ENCODE peak calls at places on chromosomes 3 and 15, in four cellular contexts. One of them, this sample, is unnamed.

GRCh38 chr3:105629725-105630124 is 239.1 kb downstream of the CBLB start:
- DNase-seq in sigmoid colon: no peak
- DNase-seq in heart left ventricle: no peak
- DNase-seq in IMR-90: peak; percentile 73
- DNase-seq in this sample: no peak

GRCh38 chr3:184568918-184569829 is 7.6 kb downstream of the EPHB3 start:
- DNase-seq in sigmoid colon: peak; percentile 95
- DNase-seq in heart left ventricle: peak; percentile 86
- DNase-seq in IMR-90: peak; percentile 97
- DNase-seq in this sample: peak; percentile 90

GRCh38 chr3:46925585-46925934 is 48.0 kb downstream of the PTH1R start:
- DNase-seq in sigmoid colon: peak; percentile 54
- DNase-seq in heart left ventricle: peak; percentile 87
- DNase-seq in IMR-90: no peak
- DNase-seq in this sample: no peak

GRCh38 chr15:29986946-29987345 is 95.8 kb upstream of the GOLGA8J start:
- DNase-seq in sigmoid colon: no peak
- DNase-seq in heart left ventricle: no peak
- DNase-seq in IMR-90: no peak
- DNase-seq in this sample: peak; percentile 26

GRCh38 chr3:72199530-72199929 is 414.6 kb upstream of the PROK2 start:
- DNase-seq in sigmoid colon: no peak
- DNase-seq in heart left ventricle: no peak
- DNase-seq in IMR-90: no peak
- DNase-seq in this sample: no peak

GRCh38 chr15:95296626-95297025 is 1033.9 kb upstream of the NR2F2 start:
- DNase-seq in sigmoid colon: no peak
- DNase-seq in heart left ventricle: no peak
- DNase-seq in IMR-90: no peak
- DNase-seq in this sample: peak; percentile 26

GRCh38 chr3:171192176-171192854 is 165.8 kb upstream of the SLC2A2 start:
- DNase-seq in sigmoid colon: no peak
- DNase-seq in heart left ventricle: no peak
- DNase-seq in IMR-90: peak; percentile 94
- DNase-seq in this sample: peak; percentile 90

GRCh38 chr3:160027541-160028195 is 39.0 kb downstream of the IL12A start:
- DNase-seq in sigmoid colon: no peak
- DNase-seq in heart left ventricle: no peak
- DNase-seq in IMR-90: peak; percentile 88
- DNase-seq in this sample: peak; percentile 66

GRCh38 chr3:177141471-177141870 is 55.8 kb downstream of the TBL1XR1 start:
- DNase-seq in sigmoid colon: no peak
- DNase-seq in heart left ventricle: no peak
- DNase-seq in IMR-90: peak; percentile 12
- DNase-seq in this sample: no peak

GRCh38 chr15:90004671-90005070 is 3.5 kb downstream of the ZNF710 start:
- DNase-seq in sigmoid colon: peak; percentile 78
- DNase-seq in heart left ventricle: peak; percentile 49
- DNase-seq in IMR-90: peak; percentile 99
- DNase-seq in this sample: peak; percentile 95

GRCh38 chr15:65042776-65043322 is 2.3 kb upstream of the SLC51B start:
- DNase-seq in sigmoid colon: no peak
- DNase-seq in heart left ventricle: no peak
- DNase-seq in IMR-90: no peak
- DNase-seq in this sample: no peak

GRCh38 chr3:13345772-13346171 is 74.3 kb downstream of the NUP210 start:
- DNase-seq in sigmoid colon: no peak
- DNase-seq in heart left ventricle: no peak
- DNase-seq in IMR-90: no peak
- DNase-seq in this sample: no peak

GRCh38 chr15:38864827-38865604 is 300.4 kb upstream of the RASGRP1 start:
- DNase-seq in sigmoid colon: peak; percentile 81
- DNase-seq in heart left ventricle: peak; percentile 68
- DNase-seq in IMR-90: peak; percentile 83
- DNase-seq in this sample: peak; percentile 98

GRCh38 chr3:116444099-116444700 is 1.1 kb downstream of the LSAMP start:
- DNase-seq in sigmoid colon: no peak
- DNase-seq in heart left ventricle: no peak
- DNase-seq in IMR-90: peak; percentile 5
- DNase-seq in this sample: no peak

GRCh38 chr3:124257332-124257864 is 265.5 kb upstream of the ROPN1 start:
- DNase-seq in sigmoid colon: no peak
- DNase-seq in heart left ventricle: no peak
- DNase-seq in IMR-90: no peak
- DNase-seq in this sample: no peak

GRCh38 chr3:39978293-39978692 is 168.9 kb downstream of the MYRIP start:
- DNase-seq in sigmoid colon: no peak
- DNase-seq in heart left ventricle: no peak
- DNase-seq in IMR-90: no peak
- DNase-seq in this sample: no peak

GRCh38 chr3:157089455-157090221 is 70.3 kb downstream of the CCNL1 start:
- DNase-seq in sigmoid colon: peak; percentile 77
- DNase-seq in heart left ventricle: peak; percentile 68
- DNase-seq in IMR-90: peak; percentile 71
- DNase-seq in this sample: peak; percentile 89

GRCh38 chr3:128649264-128649663 is 1.4 kb downstream of the RPN1 start:
- DNase-seq in sigmoid colon: peak; percentile 46
- DNase-seq in heart left ventricle: no peak
- DNase-seq in IMR-90: no peak
- DNase-seq in this sample: no peak

GRCh38 chr15:66891776-66892175 is 173.6 kb upstream of the SMAD3 start:
- DNase-seq in sigmoid colon: no peak
- DNase-seq in heart left ventricle: no peak
- DNase-seq in IMR-90: no peak
- DNase-seq in this sample: no peak

GRCh38 chr15:52392008-52392687 is 96.5 kb upstream of the MYO5C start:
- DNase-seq in sigmoid colon: no peak
- DNase-seq in heart left ventricle: no peak
- DNase-seq in IMR-90: peak; percentile 45
- DNase-seq in this sample: peak; percentile 3

GRCh38 chr3:41320953-41321641 is 121.8 kb downstream of the CTNNB1 start:
- DNase-seq in sigmoid colon: no peak
- DNase-seq in heart left ventricle: no peak
- DNase-seq in IMR-90: no peak
- DNase-seq in this sample: no peak

GRCh38 chr15:56869573-56869972 is 48.9 kb upstream of the TCF12 start:
- DNase-seq in sigmoid colon: peak; percentile 72
- DNase-seq in heart left ventricle: peak; percentile 41
- DNase-seq in IMR-90: no peak
- DNase-seq in this sample: peak; percentile 49

GRCh38 chr15:71411538-71412482 is 296.5 kb downstream of the THSD4 start:
- DNase-seq in sigmoid colon: no peak
- DNase-seq in heart left ventricle: peak; percentile 38
- DNase-seq in IMR-90: peak; percentile 52
- DNase-seq in this sample: peak; percentile 50

GRCh38 chr3:120048355-120048754 is 45.9 kb downstream of the GSK3B start:
- DNase-seq in sigmoid colon: no peak
- DNase-seq in heart left ventricle: no peak
- DNase-seq in IMR-90: peak; percentile 5
- DNase-seq in this sample: peak; percentile 19

GRCh38 chr15:62644874-62645755 is 397.4 kb upstream of the TPM1 start:
- DNase-seq in sigmoid colon: no peak
- DNase-seq in heart left ventricle: no peak
- DNase-seq in IMR-90: peak; percentile 24
- DNase-seq in this sample: no peak

GRCh38 chr3:38099518-38099917 is 37.4 kb downstream of the ACAA1 start:
- DNase-seq in sigmoid colon: no peak
- DNase-seq in heart left ventricle: no peak
- DNase-seq in IMR-90: no peak
- DNase-seq in this sample: no peak

GRCh38 chr15:89642106-89642505 is 13.2 kb downstream of the KIF7 start:
- DNase-seq in sigmoid colon: peak; percentile 42
- DNase-seq in heart left ventricle: no peak
- DNase-seq in IMR-90: no peak
- DNase-seq in this sample: no peak

GRCh38 chr3:122123885-122124284 is 59.6 kb upstream of the CASR start:
- DNase-seq in sigmoid colon: no peak
- DNase-seq in heart left ventricle: no peak
- DNase-seq in IMR-90: no peak
- DNase-seq in this sample: no peak

GRCh38 chr3:44326035-44326434 is 12.5 kb upstream of the TCAIM start:
- DNase-seq in sigmoid colon: no peak
- DNase-seq in heart left ventricle: no peak
- DNase-seq in IMR-90: peak; percentile 55
- DNase-seq in this sample: peak; percentile 42

GRCh38 chr3:186352369-186352768 is 9.7 kb downstream of the DGKG start:
- DNase-seq in sigmoid colon: no peak
- DNase-seq in heart left ventricle: no peak
- DNase-seq in IMR-90: no peak
- DNase-seq in this sample: no peak

GRCh38 chr3:47406762-47407149 is 25.9 kb downstream of the PTPN23 start:
- DNase-seq in sigmoid colon: peak; percentile 65
- DNase-seq in heart left ventricle: no peak
- DNase-seq in IMR-90: no peak
- DNase-seq in this sample: no peak

GRCh38 chr15:72315706-72316370 is 4.1 kb downstream of the CELF6 start:
- DNase-seq in sigmoid colon: no peak
- DNase-seq in heart left ventricle: no peak
- DNase-seq in IMR-90: no peak
- DNase-seq in this sample: no peak

GRCh38 chr15:40058476-40059140 is 19.6 kb upstream of the SRP14 start:
- DNase-seq in sigmoid colon: peak; percentile 57
- DNase-seq in heart left ventricle: no peak
- DNase-seq in IMR-90: peak; percentile 76
- DNase-seq in this sample: peak; percentile 73

GRCh38 chr3:114093596-114093995 is 37.1 kb downstream of the QTRT2 start:
- DNase-seq in sigmoid colon: peak; percentile 63
- DNase-seq in heart left ventricle: peak; percentile 30
- DNase-seq in IMR-90: peak; percentile 89
- DNase-seq in this sample: peak; percentile 86

GRCh38 chr3:31289592-31289991 is 243.1 kb upstream of the STT3B start:
- DNase-seq in sigmoid colon: no peak
- DNase-seq in heart left ventricle: no peak
- DNase-seq in IMR-90: no peak
- DNase-seq in this sample: no peak

GRCh38 chr3:60017631-60018030 is 967.8 kb upstream of the CFAP20DC start:
- DNase-seq in sigmoid colon: no peak
- DNase-seq in heart left ventricle: no peak
- DNase-seq in IMR-90: no peak
- DNase-seq in this sample: no peak

GRCh38 chr3:194136519-194137313 is 768 bp downstream of the HES1 start:
- DNase-seq in sigmoid colon: peak; percentile 91
- DNase-seq in heart left ventricle: peak; percentile 81
- DNase-seq in IMR-90: peak; percentile 81
- DNase-seq in this sample: peak; percentile 91

GRCh38 chr3:188051801-188052228 is 102.1 kb upstream of the LPP start:
- DNase-seq in sigmoid colon: peak; percentile 91
- DNase-seq in heart left ventricle: peak; percentile 60
- DNase-seq in IMR-90: no peak
- DNase-seq in this sample: peak; percentile 52

GRCh38 chr3:71254251-71254650 is 329.3 kb downstream of the FOXP1 start:
- DNase-seq in sigmoid colon: no peak
- DNase-seq in heart left ventricle: no peak
- DNase-seq in IMR-90: peak; percentile 35
- DNase-seq in this sample: peak; percentile 40

DNA sequence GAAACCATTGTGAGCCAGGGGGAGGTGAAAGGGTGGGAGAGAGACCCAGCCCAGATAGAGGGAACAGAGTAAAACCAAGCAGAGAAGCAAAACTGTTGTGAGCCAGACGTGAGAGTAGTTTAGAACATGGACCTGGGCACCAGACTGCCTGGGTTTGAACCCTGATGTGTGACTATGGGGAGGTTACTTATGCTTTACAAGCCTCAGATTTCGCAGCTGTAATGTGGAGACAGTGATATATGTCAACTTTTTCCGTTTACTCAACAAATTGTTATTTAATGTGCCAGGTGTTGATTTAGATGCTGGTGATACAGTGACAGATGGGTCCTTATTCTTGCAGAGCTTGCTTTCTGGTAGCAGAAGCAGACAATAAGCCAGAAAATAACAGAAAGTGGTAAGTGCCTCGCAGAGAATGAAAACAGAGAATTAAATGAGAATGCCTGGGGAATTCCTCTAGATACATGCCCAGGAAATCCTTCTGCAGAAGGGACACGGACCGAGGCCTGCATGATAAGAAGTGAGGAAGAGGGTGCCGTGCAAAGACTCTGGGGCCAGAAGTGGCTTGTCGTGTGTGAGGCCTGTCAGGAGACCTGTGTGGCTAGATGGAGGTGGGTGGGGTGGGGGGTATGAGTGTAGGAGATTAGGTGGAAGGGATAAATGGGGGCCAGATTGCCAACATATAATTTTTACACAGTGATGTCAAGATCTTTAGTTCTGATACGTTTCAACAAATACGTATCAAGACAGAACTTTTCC is 15.0 kb downstream of the KAT2B start:
- DNase-seq in sigmoid colon: no peak
- DNase-seq in heart left ventricle: no peak
- DNase-seq in IMR-90: no peak
- DNase-seq in this sample: no peak
- H3K4me3 ChIP-seq in sigmoid colon: no peak overlapping the region
- H3K4me3 ChIP-seq in heart left ventricle: no peak overlapping the region
- H3K4me3 ChIP-seq in IMR-90: no peak overlapping the region
- H3K4me3 ChIP-seq in this sample: no peak overlapping the region

DNA sequence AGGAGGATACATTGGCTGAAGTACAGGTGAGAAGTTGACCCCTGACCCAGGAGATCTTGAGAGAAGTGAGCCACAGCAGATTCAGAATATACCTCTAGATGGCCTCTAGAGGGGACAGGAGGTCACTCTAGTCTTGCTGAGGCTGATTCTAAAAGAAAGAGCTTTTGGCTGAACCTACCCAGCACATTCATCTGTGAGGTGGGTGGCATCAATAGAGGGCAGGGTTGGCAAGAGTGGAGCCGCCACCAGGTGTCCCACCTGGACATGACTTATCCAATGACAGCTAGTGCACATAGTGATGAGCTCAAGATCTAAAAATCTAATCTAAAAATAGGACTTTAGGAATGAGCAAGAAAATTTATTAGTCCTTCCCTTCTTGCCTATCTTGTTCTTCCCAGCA is 51.6 kb downstream of the CYP19A1 start:
- DNase-seq in sigmoid colon: no peak
- DNase-seq in heart left ventricle: no peak
- DNase-seq in IMR-90: no peak
- DNase-seq in this sample: no peak
- TF ChIP-seq CTCF in sigmoid colon: peak; percentile 9
- TF ChIP-seq CTCF in heart left ventricle: no peak
- TF ChIP-seq CTCF in IMR-90: no peak
- TF ChIP-seq CTCF in this sample: no peak

GRCh38 chr15:92881570-92881837 is 18.6 kb upstream of the CHD2 start:
- DNase-seq in sigmoid colon: no peak
- DNase-seq in heart left ventricle: no peak
- DNase-seq in IMR-90: no peak
- DNase-seq in this sample: no peak
- H3K4me3 ChIP-seq in sigmoid colon: peak overlapping the region; percentile 50
- H3K4me3 ChIP-seq in heart left ventricle: peak overlapping the region; percentile 42
- H3K4me3 ChIP-seq in IMR-90: no peak overlapping the region
- H3K4me3 ChIP-seq in this sample: peak overlapping the region; percentile 49

GRCh38 chr3:50675179-50676030 is 678 bp downstream of the DOCK3 start:
- DNase-seq in sigmoid colon: peak; percentile 72
- DNase-seq in heart left ventricle: peak; percentile 47
- DNase-seq in IMR-90: no peak
- DNase-seq in this sample: no peak
- TF ChIP-seq CTCF in sigmoid colon: no peak
- TF ChIP-seq CTCF in heart left ventricle: peak; percentile 16
- TF ChIP-seq CTCF in IMR-90: no peak
- TF ChIP-seq CTCF in this sample: no peak

This sample was measured in fibroblast of pulmonary artery.